ENCODE peak calls at places on chromosomes 2 and 18, in nine cellular contexts. W is neural crest cell; K is CD8-positive, alpha-beta memory T cell; E is mesendoderm; J is fibroblast of mammary gland; F is activated T-cell treated with anti-CD3 and anti-CD28 coated beads for 1 hour; H is retina; Y is ELF-1; U is H7. R is an unnamed sample.

GRCh38 chr2:108182489-108182888 is 57.3 kb upstream of the SULT1C3 start:
- DNase-seq in Y (peak), J (peak), U (no peak), H (no peak), F (no peak), W (peak), K (no peak), E (peak), R (no peak)

GRCh38 chr2:44929680-44930273 is 11.7 kb upstream of the SIX3 start:
- DNase-seq in E (peak), F (no peak), Y (peak), K (no peak), H (peak), W (no peak), U (no peak), J (no peak), R (no peak)

GRCh38 chr2:64036343-64036742 is 17.1 kb upstream of the VPS54 start:
- DNase-seq in F (no peak), J (peak), W (no peak), K (peak), E (no peak), H (no peak), U (no peak), Y (no peak), R (peak)

GRCh38 chr2:192140236-192140839 is 54.4 kb downstream of the TMEFF2 start:
- DNase-seq in H (no peak), W (no peak), Y (no peak), F (no peak), U (no peak), E (no peak), J (no peak), K (no peak), R (no peak)

GRCh38 chr2:173427887-173428683 is 73.4 kb downstream of the CDCA7 start:
- DNase-seq in Y (no peak), J (peak), F (no peak), U (no peak), K (no peak), E (no peak), H (no peak), W (no peak), R (peak)

GRCh38 chr2:240593026-240593702 is 6.6 kb downstream of the CAPN10 start:
- DNase-seq in F (no peak), K (no peak), H (no peak), W (no peak), U (peak), J (no peak), Y (no peak), E (no peak), R (no peak)

GRCh38 chr18:9348766-9349165 is 14.2 kb downstream of the TWSG1 start:
- DNase-seq in U (no peak), E (no peak), J (no peak), K (no peak), W (no peak), F (no peak), Y (no peak), H (no peak), R (no peak)

GRCh38 chr2:226211439-226211838 is 588.2 kb downstream of the IRS1 start:
- DNase-seq in E (no peak), Y (no peak), H (no peak), K (no peak), W (no peak), J (peak), F (no peak), U (no peak), R (peak)

GRCh38 chr2:109454304-109454703 is 159.5 kb downstream of the SEPTIN10 start:
- DNase-seq in U (no peak), H (no peak), E (no peak), W (no peak), K (no peak), Y (no peak), J (no peak), F (no peak), R (no peak)

GRCh38 chr18:43159091-43159490 is 43.6 kb upstream of the RIT2 start:
- DNase-seq in F (no peak), Y (no peak), W (no peak), H (no peak), K (no peak), U (no peak), J (peak), E (no peak), R (peak)

GRCh38 chr2:5954509-5954908 is 262.3 kb downstream of the SOX11 start:
- DNase-seq in H (no peak), F (no peak), U (no peak), W (no peak), E (no peak), J (no peak), Y (no peak), K (no peak), R (no peak)

GRCh38 chr2:96556441-96557330 is 20.1 kb downstream of the ARID5A start:
- DNase-seq in H (no peak), Y (peak), U (no peak), F (no peak), K (no peak), W (no peak), E (peak), J (peak), R (peak)

GRCh38 chr18:8529609-8530008 is 79.6 kb upstream of the RAB12 start:
- DNase-seq in K (no peak), E (no peak), F (no peak), U (no peak), Y (no peak), J (no peak), W (no peak), H (no peak), R (no peak)

GRCh38 chr2:44964704-44965343 is 23.3 kb downstream of the SIX3 start:
- DNase-seq in W (no peak), J (peak), H (peak), F (no peak), Y (peak), E (peak), U (peak), K (no peak), R (no peak)

R was measured in fibroblast of pulmonary artery.